ENCODE peak calls at places on chromosomes 6 and 20, in six cellular contexts. H is A549, U is endothelial cell of umbilical vein, P is K562, J is HepG2, G is GM12878. O is an unnamed sample.

GRCh38 chr20:57878803-57879424 is 169.1 kb upstream of the PMEPA1 start:
- DNase-seq in H (no peak), U (no peak), P (no peak), J (no peak), G (no peak), O (no peak)

GRCh38 chr6:42100029-42100901 is 42.2 kb downstream of the C6orf132 start:
- DNase-seq in H (no peak), U (peak; percentile 17), P (peak; percentile 83), J (peak; percentile 76), G (no peak), O (no peak)

GRCh38 chr6:56713285-56713684 is 70.6 kb upstream of the DST start:
- DNase-seq in H (no peak), U (peak; percentile 85), P (no peak), J (peak; percentile 44), G (no peak), O (no peak)

GRCh38 chr6:72616406-72617015 is 5.4 kb upstream of the KCNQ5 start:
- DNase-seq in H (no peak), U (peak; percentile 39), P (peak; percentile 56), J (peak; percentile 6), G (no peak), O (peak; percentile 70)

GRCh38 chr20:56995157-56995556 is 271.3 kb downstream of the BMP7 start:
- DNase-seq in H (no peak), U (no peak), P (no peak), J (no peak), G (no peak), O (no peak)

GRCh38 chr6:136737343-136738177 is 54.7 kb downstream of the MAP3K5 start:
- DNase-seq in H (no peak), U (peak; percentile 70), P (peak; percentile 90), J (no peak), G (no peak), O (no peak)

GRCh38 chr6:11779308-11780096 is 899 bp upstream of the ADTRP start:
- DNase-seq in H (no peak), U (no peak), P (no peak), J (no peak), G (no peak), O (peak; percentile 42)

GRCh38 chr20:3045042-3045815 is 623 bp upstream of the MRPS26 start:
- DNase-seq in H (peak; percentile 89), U (no peak), P (peak; percentile 85), J (no peak), G (no peak), O (peak; percentile 97)

GRCh38 chr20:7387638-7388193 is 552.5 kb downstream of the HAO1 start:
- DNase-seq in H (no peak), U (no peak), P (no peak), J (no peak), G (no peak), O (no peak)

GRCh38 chr6:35722121-35722761 is 14.6 kb upstream of the ARMC12 start:
- DNase-seq in H (no peak), U (no peak), P (no peak), J (no peak), G (no peak), O (no peak)

GRCh38 chr20:56634307-56634706 is 5.2 kb downstream of the TFAP2C start:
- DNase-seq in H (no peak), U (no peak), P (no peak), J (no peak), G (no peak), O (no peak)

GRCh38 chr6:74733830-74734591 is 471.8 kb downstream of the COL12A1 start:
- DNase-seq in H (no peak), U (no peak), P (no peak), J (no peak), G (no peak), O (no peak)

GRCh38 chr20:41293269-41294037 is 24.1 kb downstream of the ZHX3 start:
- DNase-seq in H (no peak), U (no peak), P (no peak), J (no peak), G (no peak), O (no peak)

GRCh38 chr20:10115021-10115420 is 80.2 kb downstream of the ANKEF1 start:
- DNase-seq in H (no peak), U (no peak), P (no peak), J (no peak), G (no peak), O (no peak)

GRCh38 chr20:32378461-32378860 is 20.3 kb downstream of the ASXL1 start:
- DNase-seq in H (no peak), U (peak; percentile 54), P (no peak), J (no peak), G (no peak), O (no peak)

GRCh38 chr6:2157441-2158127 is 87.8 kb downstream of the GMDS start:
- DNase-seq in H (no peak), U (peak; percentile 27), P (no peak), J (peak; percentile 23), G (peak; percentile 34), O (no peak)

GRCh38 chr20:37651932-37652331 is 41.9 kb upstream of the CTNNBL1 start:
- DNase-seq in H (peak; percentile 18), U (peak; percentile 42), P (peak; percentile 27), J (peak; percentile 51), G (no peak), O (peak; percentile 69)

GRCh38 chr6:151240861-151241642 is 1.3 kb downstream of the AKAP12 start:
- DNase-seq in H (peak; percentile 40), U (peak; percentile 66), P (no peak), J (no peak), G (no peak), O (no peak)

GRCh38 chr6:82616386-82617028 is 252.9 kb downstream of the TPBG start:
- DNase-seq in H (no peak), U (no peak), P (no peak), J (no peak), G (no peak), O (no peak)
- TF ChIP-seq MYC in H (no peak), U (no peak), P (no peak), J (no peak), G (no peak), O (no peak)

DNA sequence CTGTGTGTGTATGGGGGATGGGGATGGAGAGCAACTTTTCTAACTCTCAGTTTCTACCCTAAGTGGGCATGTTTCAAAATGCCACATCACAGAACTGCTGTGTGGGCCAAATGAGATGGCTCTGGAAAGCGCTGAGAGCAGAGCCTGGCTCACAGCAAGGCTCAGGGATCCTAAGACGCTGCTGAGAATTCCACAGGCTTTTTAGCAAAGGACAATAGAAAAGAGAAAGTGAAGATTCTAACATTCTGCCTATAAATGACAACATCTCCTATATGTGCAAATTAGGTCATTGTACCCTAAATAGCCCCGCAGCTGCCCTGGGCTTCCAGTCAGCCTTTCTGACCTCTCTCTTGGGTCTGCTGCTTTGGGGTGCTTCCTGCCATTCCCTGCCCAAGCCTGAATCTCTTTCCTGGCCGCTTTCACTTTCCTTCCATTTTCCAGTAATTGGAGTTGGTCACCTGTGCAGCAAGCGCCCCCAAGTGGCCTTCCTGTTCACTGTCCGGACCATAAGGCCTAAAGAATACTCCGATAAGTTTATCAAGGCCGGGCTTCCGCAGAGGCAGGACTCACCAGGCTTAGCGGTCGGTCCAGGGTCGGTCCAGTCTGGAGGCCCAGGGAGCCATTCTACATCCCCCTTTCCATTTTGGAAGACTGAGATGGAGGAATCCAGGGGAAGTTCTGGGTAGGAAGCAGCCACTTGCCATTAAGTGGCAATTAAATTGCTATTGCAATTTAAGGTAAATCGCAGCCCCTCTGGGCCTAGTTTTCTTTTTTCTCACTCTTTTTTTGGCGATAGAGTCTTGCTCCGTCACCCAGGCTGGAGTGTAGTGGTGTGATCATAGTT is 6.7 kb upstream of the DDR1 start:
- DNase-seq in H (peak; percentile 76), U (peak; percentile 92), P (peak; percentile 97), J (peak; percentile 91), G (peak; percentile 59), O (peak; percentile 80)
- TF ChIP-seq POLR2A in H (no peak), U (peak; percentile 49), P (no peak), J (no peak), G (peak; percentile 28), O (no peak)

GRCh38 chr6:45900808-45901752 is 114.6 kb downstream of the CLIC5 start:
- DNase-seq in H (no peak), U (no peak), P (no peak), J (no peak), G (no peak), O (no peak)
- TF ChIP-seq MAX in H (no peak), U (no peak), P (no peak), J (no peak), G (no peak), O (no peak)

DNA sequence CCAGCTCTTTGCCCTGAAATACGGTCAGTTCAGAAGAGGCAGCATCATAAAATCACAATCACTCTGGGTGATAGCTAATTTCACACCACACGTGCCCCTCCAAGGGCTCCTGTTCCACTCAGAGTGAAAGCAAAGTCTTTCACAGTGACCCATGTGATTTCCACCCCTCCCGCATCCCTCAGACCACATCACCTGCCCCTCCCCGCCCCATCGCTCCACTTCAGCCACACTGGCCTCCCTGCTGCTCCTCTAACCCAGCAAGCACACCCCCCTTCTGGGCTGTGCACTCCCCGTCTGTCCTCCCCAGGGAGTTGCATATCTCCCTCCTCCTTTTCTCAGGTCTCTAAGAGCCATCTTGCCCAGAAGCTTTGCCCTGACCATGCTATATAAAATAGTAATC is 74.5 kb downstream of the PSMG4 start:
- DNase-seq in H (no peak), U (no peak), P (no peak), J (no peak), G (peak; percentile 69), O (no peak)
- TF ChIP-seq MYC in H (no peak), U (no peak), P (no peak), J (no peak), G (no peak), O (no peak)

GRCh38 chr6:30722280-30723112 is 2.3 kb downstream of the TUBB start:
- DNase-seq in H (peak; percentile 56), U (peak; percentile 82), P (peak; percentile 92), J (peak; percentile 82), G (no peak), O (peak; percentile 84)

GRCh38 chr6:30725713-30726505 is 5.8 kb downstream of the TUBB start:
- DNase-seq in H (no peak), U (peak; percentile 26), P (peak; percentile 61), J (no peak), G (no peak), O (peak; percentile 54)

GRCh38 chr6:30726506-30727413 is 6.6 kb downstream of the TUBB start:
- DNase-seq in H (no peak), U (no peak), P (no peak), J (no peak), G (no peak), O (no peak)

GRCh38 chr6:30727920-30728605 is 7.9 kb downstream of the TUBB start:
- DNase-seq in H (no peak), U (peak; percentile 26), P (peak; percentile 31), J (no peak), G (no peak), O (peak; percentile 38)

GRCh38 chr6:30724906-30725667 is 4.9 kb downstream of the TUBB start:
- DNase-seq in H (no peak), U (no peak), P (peak; percentile 50), J (no peak), G (no peak), O (peak; percentile 43)
- TF ChIP-seq POLR2A in H (no peak), U (no peak), P (no peak), J (peak; percentile 55), G (no peak), O (peak; percentile 15)

O was measured in NB4.